ENCODE peak calls at places on chromosomes 11 and 22, in nine cellular contexts. E is Caki2; G is Jurkat, Clone E6-1; J is HFFc6; I is fibroblast of the aortic adventitia; Z is activated T-cell treated with anti-CD3 and anti-CD28 coated beads for 1 hour; D is HCT116; N is mesendoderm; F is A549. Y is an unnamed sample.

GRCh38 chr11:25734592-25735211 is 597.2 kb upstream of the ANO3 start:
- DNase-seq in E (no peak), G (peak), J (no peak), I (peak), Z (no peak), D (no peak), N (peak), F (no peak), Y (no peak)

GRCh38 chr11:45142241-45142885 is 4.1 kb upstream of the PRDM11 start:
- DNase-seq in E (no peak), G (no peak), J (no peak), I (peak), Z (no peak), D (no peak), N (no peak), F (no peak), Y (no peak)

GRCh38 chr22:33883561-33883960 is 36.7 kb downstream of the LARGE1 start:
- DNase-seq in E (peak), G (peak), J (no peak), I (no peak), Z (no peak), D (no peak), N (peak), F (no peak), Y (no peak)

GRCh38 chr11:120289426-120289825 is 35.7 kb upstream of the TLCD5 start:
- DNase-seq in E (no peak), G (no peak), J (no peak), I (no peak), Z (no peak), D (no peak), N (no peak), F (no peak), Y (no peak)

GRCh38 chr11:85182437-85183109 is 444.6 kb downstream of the DLG2 start:
- DNase-seq in E (peak), G (peak), J (no peak), I (peak), Z (no peak), D (peak), N (peak), F (peak), Y (peak)

GRCh38 chr22:40345801-40346177 is 511 bp upstream of the ADSL start:
- DNase-seq in E (no peak), G (no peak), J (peak), I (no peak), Z (peak), D (no peak), N (no peak), F (no peak), Y (peak)

GRCh38 chr11:47393163-47394049 is 15.0 kb upstream of the SLC39A13 start:
- DNase-seq in E (no peak), G (no peak), J (peak), I (peak), Z (no peak), D (no peak), N (no peak), F (no peak), Y (no peak)

GRCh38 chr22:46918197-46918596 is 155.7 kb downstream of the TBC1D22A start:
- DNase-seq in E (no peak), G (no peak), J (no peak), I (no peak), Z (no peak), D (no peak), N (no peak), F (no peak), Y (no peak)

GRCh38 chr22:46007848-46008261 is 30.9 kb upstream of the WNT7B start:
- DNase-seq in E (no peak), G (no peak), J (peak), I (peak), Z (no peak), D (no peak), N (peak), F (no peak), Y (no peak)

GRCh38 chr11:64356498-64357411 is 2.2 kb upstream of the RPS6KA4 start:
- DNase-seq in E (peak), G (peak), J (peak), I (peak), Z (no peak), D (peak), N (peak), F (peak), Y (peak)

GRCh38 chr11:130269544-130269943 is 45.2 kb downstream of the ZBTB44 start:
- DNase-seq in E (no peak), G (no peak), J (no peak), I (peak), Z (no peak), D (no peak), N (no peak), F (no peak), Y (no peak)

GRCh38 chr11:116691779-116692178 is 81.0 kb downstream of the BUD13 start:
- DNase-seq in E (no peak), G (peak), J (no peak), I (peak), Z (peak), D (peak), N (peak), F (no peak), Y (peak)

GRCh38 chr11:73563539-73564200 is 34.2 kb downstream of the FAM168A start:
- DNase-seq in E (no peak), G (no peak), J (no peak), I (no peak), Z (no peak), D (no peak), N (no peak), F (no peak), Y (no peak)

Y was measured in Caco-2.